ENCODE peak calls at places on chromosomes 12 and 14, in seven cellular contexts. M is stomach, P is K562, Y is transverse colon, F is NB4, Z is breast epithelium, L is A549. K is an unnamed sample.

GRCh38 chr14:60235440-60235839 is 13.6 kb upstream of the PPM1A start:
- DNase-seq in M (no peak), P (no peak), Y (no peak), F (no peak), Z (no peak), L (no peak), K (no peak)

GRCh38 chr14:58960945-58961731 is 227.3 kb upstream of the DAAM1 start:
- DNase-seq in M (no peak), P (no peak), Y (no peak), F (no peak), Z (no peak), L (no peak), K (no peak)

GRCh38 chr14:20327005-20327869 is 5.8 kb downstream of the CCNB1IP1 start:
- DNase-seq in M (no peak), P (no peak), Y (no peak), F (peak), Z (no peak), L (peak), K (no peak)

GRCh38 chr12:59927041-59927440 is 331.2 kb downstream of the SLC16A7 start:
- DNase-seq in M (no peak), P (no peak), Y (no peak), F (no peak), Z (no peak), L (no peak), K (no peak)

GRCh38 chr12:126114420-126114819 is 1049.2 kb downstream of the AACS start:
- DNase-seq in M (no peak), P (no peak), Y (no peak), F (no peak), Z (no peak), L (no peak), K (no peak)

GRCh38 chr12:2555487-2556082 is 239.2 kb upstream of the FKBP4 start:
- DNase-seq in M (no peak), P (no peak), Y (no peak), F (no peak), Z (no peak), L (no peak), K (no peak)

GRCh38 chr14:50353126-50353525 is 41.0 kb downstream of the DMAC2L start:
- DNase-seq in M (no peak), P (no peak), Y (no peak), F (no peak), Z (no peak), L (no peak), K (no peak)

GRCh38 chr14:24418492-24418873 is 11.0 kb downstream of the CBLN3 start:
- DNase-seq in M (peak), P (no peak), Y (peak), F (no peak), Z (no peak), L (no peak), K (no peak)

GRCh38 chr12:80837342-80837978 is 100.3 kb downstream of the LIN7A start:
- DNase-seq in M (no peak), P (no peak), Y (no peak), F (peak), Z (no peak), L (peak), K (peak)

GRCh38 chr12:132124766-132125425 is 19.2 kb downstream of the DDX51 start:
- DNase-seq in M (no peak), P (no peak), Y (no peak), F (no peak), Z (no peak), L (no peak), K (no peak)

GRCh38 chr14:51552768-51553426 is 98.8 kb upstream of the FRMD6 start:
- DNase-seq in M (no peak), P (no peak), Y (no peak), F (no peak), Z (peak), L (no peak), K (no peak)

GRCh38 chr14:103056322-103057027 is 874 bp downstream of the CDC42BPB start:
- DNase-seq in M (peak), P (peak), Y (peak), F (peak), Z (no peak), L (peak), K (peak)

GRCh38 chr12:75209782-75210138 is at the start of gene KCNC2:
- DNase-seq in M (no peak), P (no peak), Y (no peak), F (no peak), Z (no peak), L (no peak), K (no peak)

GRCh38 chr12:97805086-97805485 is 342.5 kb downstream of the RMST start:
- DNase-seq in M (no peak), P (no peak), Y (no peak), F (no peak), Z (no peak), L (no peak), K (no peak)

GRCh38 chr12:5031958-5032357 is 11.7 kb upstream of the KCNA5 start:
- DNase-seq in M (no peak), P (no peak), Y (no peak), F (no peak), Z (no peak), L (no peak), K (no peak)

GRCh38 chr12:12282761-12283160 is 15.9 kb upstream of the LRP6 start:
- DNase-seq in M (no peak), P (no peak), Y (no peak), F (no peak), Z (no peak), L (no peak), K (no peak)

GRCh38 chr14:34539407-34540180 is at the start of gene EAPP:
- DNase-seq in M (peak), P (peak), Y (peak), F (peak), Z (peak), L (peak), K (peak)

GRCh38 chr12:110039085-110039807 is 9.1 kb downstream of the C12orf76 start:
- DNase-seq in M (peak), P (no peak), Y (peak), F (no peak), Z (no peak), L (peak), K (peak)

GRCh38 chr12:102652645-102653313 is 172.4 kb upstream of the IGF1 start:
- DNase-seq in M (no peak), P (no peak), Y (no peak), F (no peak), Z (no peak), L (no peak), K (no peak)

DNA sequence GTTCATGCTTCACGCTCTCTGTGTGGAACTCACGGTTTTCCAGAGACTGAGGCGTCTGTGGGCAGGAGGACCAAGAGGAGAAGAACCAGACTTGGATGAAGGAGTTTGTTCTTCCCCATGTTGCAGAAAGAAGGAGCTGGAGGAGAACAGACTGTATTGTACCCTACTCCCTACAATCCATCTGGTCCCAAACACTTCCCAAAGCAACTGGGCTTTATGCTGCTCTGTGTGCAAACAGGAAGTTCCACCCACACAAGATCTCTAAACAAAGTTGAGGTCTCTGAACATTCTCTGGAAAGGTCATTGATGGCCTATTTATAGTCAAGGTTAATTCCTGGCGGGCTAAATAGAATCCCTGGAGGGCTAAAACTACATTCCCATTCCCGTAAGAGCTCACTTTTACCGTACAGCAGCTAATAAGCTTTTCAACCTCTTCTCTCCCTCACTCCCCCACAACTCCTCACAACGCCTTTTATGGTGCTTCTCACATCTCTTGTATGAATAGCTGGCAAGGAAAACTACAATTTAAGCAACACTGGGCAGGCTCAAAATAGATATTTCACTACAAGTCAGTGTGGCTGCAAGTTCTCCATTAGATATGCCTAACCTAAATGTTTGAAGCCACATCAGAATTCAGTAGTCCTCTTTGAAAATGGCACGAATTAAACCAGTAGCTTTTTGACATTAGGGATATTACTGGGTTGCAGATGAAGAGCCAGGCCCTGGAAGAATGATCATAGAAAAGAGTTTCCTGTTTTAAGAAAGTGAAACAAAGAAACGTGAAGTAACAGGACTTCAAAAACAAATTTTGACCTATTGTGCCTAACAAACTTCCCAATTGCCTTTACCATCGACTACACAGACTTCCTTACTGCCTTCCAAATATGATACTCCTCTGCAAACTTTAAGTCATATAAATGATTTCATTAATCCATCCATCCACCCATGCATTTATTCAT is at the start of gene A2M:
- DNase-seq in M (no peak), P (no peak), Y (no peak), F (no peak), Z (no peak), L (no peak), K (no peak)
- TF ChIP-seq POLR2A in M (no peak), P (no peak), Y (peak), F (no peak), Z (peak), L (no peak), K (no peak)

GRCh38 chr12:15819644-15820437 is 30.7 kb upstream of the EPS8 start:
- DNase-seq in M (no peak), P (no peak), Y (no peak), F (no peak), Z (no peak), L (no peak), K (no peak)
- TF ChIP-seq POLR2A in M (no peak), P (no peak), Y (no peak), F (no peak), Z (no peak), L (no peak), K (no peak)

GRCh38 chr14:75141967-75142366 is 15.1 kb upstream of the NEK9 start:
- DNase-seq in M (no peak), P (no peak), Y (no peak), F (peak), Z (no peak), L (no peak), K (no peak)
- TF ChIP-seq POLR2A in M (no peak), P (no peak), Y (no peak), F (no peak), Z (no peak), L (no peak), K (no peak)

DNA sequence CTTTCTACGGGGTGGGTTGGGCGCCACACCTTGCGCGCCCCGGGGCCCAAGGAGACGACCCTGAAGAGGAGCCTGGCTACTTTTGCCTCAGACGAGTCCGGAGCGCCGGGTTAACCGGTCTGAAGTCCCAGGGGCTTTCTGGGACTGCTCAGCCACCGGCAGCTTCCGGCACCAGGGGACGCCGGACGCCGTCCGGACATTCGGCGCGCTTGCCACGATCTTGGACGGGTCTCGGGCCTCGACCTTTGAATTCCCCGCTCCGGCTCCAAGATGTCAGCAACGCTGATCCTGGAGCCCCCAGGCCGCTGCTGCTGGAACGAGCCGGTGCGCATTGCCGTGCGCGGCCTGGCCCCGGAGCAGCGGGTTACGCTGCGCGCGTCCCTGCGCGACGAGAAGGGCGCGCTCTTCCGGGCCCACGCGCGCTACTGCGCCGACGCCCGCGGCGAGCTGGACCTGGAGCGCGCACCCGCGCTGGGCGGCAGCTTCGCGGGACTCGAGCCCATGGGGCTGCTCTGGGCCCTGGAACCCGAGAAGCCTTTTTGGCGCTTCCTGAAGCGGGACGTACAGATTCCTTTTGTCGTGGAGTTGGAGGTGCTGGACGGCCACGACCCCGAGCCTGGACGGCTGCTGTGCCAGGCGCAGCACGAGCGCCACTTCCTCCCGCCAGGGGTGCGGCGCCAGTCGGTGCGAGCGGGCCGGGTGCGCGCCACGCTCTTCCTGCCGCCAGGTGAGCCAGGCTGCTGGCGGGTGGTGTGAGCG is at the start of gene ACOT4:
- DNase-seq in M (peak), P (no peak), Y (peak), F (peak), Z (no peak), L (peak), K (no peak)
- TF ChIP-seq POLR2A in M (no peak), P (no peak), Y (no peak), F (no peak), Z (no peak), L (peak), K (no peak)

GRCh38 chr14:52791204-52792096 is at the start of gene GNPNAT1:
- DNase-seq in M (peak), P (peak), Y (peak), F (peak), Z (peak), L (peak), K (peak)
- TF ChIP-seq POLR2A in M (no peak), P (peak), Y (peak), F (peak), Z (no peak), L (peak), K (peak)

DNA sequence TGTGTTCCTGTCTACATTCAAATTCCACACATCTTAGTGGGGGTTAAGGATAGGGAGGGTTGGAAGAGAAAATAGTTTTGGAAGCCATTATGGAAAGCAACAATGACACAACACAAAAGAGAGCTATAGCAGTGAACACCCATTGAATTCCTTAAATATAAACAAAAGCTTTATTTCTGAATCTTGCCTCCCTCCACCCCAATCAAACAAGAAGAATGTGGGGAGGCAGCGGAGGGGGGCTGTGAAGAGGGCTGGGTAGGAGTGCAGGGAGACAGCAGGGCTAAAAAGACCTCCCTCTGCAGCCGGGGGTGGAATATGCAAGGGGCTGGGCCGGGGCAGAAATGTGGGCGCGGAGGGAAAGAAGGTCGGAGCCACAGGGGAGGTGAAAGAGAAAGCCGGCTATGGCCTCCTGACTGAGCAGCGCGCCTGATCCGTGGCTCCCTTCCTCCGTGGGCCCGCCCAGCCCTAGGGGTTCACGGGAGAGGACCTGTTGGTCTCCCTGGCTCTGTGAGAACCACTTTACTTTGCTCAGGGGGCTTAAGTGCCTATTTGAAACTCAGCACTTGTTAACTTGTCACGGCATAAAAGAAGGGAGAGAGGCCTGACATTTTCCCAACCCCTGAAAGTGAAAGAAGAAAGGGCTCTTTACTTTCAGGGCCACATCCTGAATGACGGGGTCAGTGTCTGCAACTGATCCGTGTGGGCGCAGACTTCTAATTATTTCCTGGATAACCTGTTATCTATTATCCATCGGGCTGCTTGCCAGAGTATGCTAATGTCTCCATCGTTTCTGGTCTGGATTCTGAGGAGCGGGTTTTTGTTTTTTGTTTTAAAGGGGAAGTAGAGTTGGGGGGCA is 127.3 kb upstream of the MAX start:
- DNase-seq in M (peak), P (peak), Y (peak), F (no peak), Z (no peak), L (no peak), K (no peak)
- TF ChIP-seq POLR2A in M (no peak), P (no peak), Y (no peak), F (no peak), Z (no peak), L (no peak), K (no peak)

GRCh38 chr14:68405959-68406358 is 386.9 kb downstream of the ZFP36L1 start:
- DNase-seq in M (no peak), P (no peak), Y (no peak), F (no peak), Z (no peak), L (no peak), K (no peak)

GRCh38 chr14:68403191-68403781 is 389.6 kb downstream of the ZFP36L1 start:
- DNase-seq in M (no peak), P (no peak), Y (no peak), F (no peak), Z (no peak), L (no peak), K (no peak)

GRCh38 chr14:68403794-68404522 is 388.9 kb downstream of the ZFP36L1 start:
- DNase-seq in M (no peak), P (no peak), Y (no peak), F (no peak), Z (no peak), L (no peak), K (no peak)

GRCh38 chr14:68402525-68403101 is 390.3 kb downstream of the ZFP36L1 start:
- DNase-seq in M (no peak), P (no peak), Y (no peak), F (no peak), Z (no peak), L (no peak), K (no peak)

GRCh38 chr14:68404652-68405183 is 388.1 kb downstream of the ZFP36L1 start:
- DNase-seq in M (no peak), P (no peak), Y (no peak), F (no peak), Z (no peak), L (no peak), K (no peak)
- TF ChIP-seq POLR2A in M (no peak), P (no peak), Y (no peak), F (no peak), Z (no peak), L (no peak), K (no peak)

GRCh38 chr12:51819851-51820720 is 28.4 kb downstream of the FIGNL2 start:
- DNase-seq in M (peak), P (no peak), Y (peak), F (no peak), Z (peak), L (peak), K (no peak)

GRCh38 chr12:51822261-51822616 is 26.3 kb downstream of the FIGNL2 start:
- DNase-seq in M (no peak), P (no peak), Y (no peak), F (no peak), Z (no peak), L (no peak), K (no peak)

GRCh38 chr12:51822956-51823355 is 25.6 kb downstream of the FIGNL2 start:
- DNase-seq in M (no peak), P (no peak), Y (no peak), F (no peak), Z (no peak), L (no peak), K (no peak)

GRCh38 chr12:51821423-51822260 is 26.9 kb downstream of the FIGNL2 start:
- DNase-seq in M (no peak), P (no peak), Y (no peak), F (no peak), Z (no peak), L (no peak), K (no peak)

GRCh38 chr12:51820721-51821422 is 27.6 kb downstream of the FIGNL2 start:
- DNase-seq in M (peak), P (peak), Y (peak), F (peak), Z (no peak), L (peak), K (no peak)
- TF ChIP-seq POLR2A in M (no peak), P (no peak), Y (no peak), F (no peak), Z (no peak), L (peak), K (no peak)

K was measured in H54.